ENCODE peak calls at places on chromosomes 3 and 15, in seven cellular contexts. H, W, P, L, O, J and K are unnamed samples.

GRCh38 chr3:72496055-72496690 is 352.1 kb downstream of the SHQ1 start:
- DNase-seq in H (no peak), W (no peak), P (no peak), L (no peak), O (no peak), J (no peak), K (no peak)

GRCh38 chr15:25710184-25710583 is 152.9 kb downstream of the ATP10A start:
- DNase-seq in H (peak; percentile 83), W (no peak), P (peak; percentile 30), L (peak; percentile 63), O (peak; percentile 34), J (peak; percentile 42), K (no peak)

GRCh38 chr3:149609595-149609994 is 48.2 kb downstream of the WWTR1 start:
- DNase-seq in H (no peak), W (peak; percentile 48), P (no peak), L (no peak), O (no peak), J (no peak), K (no peak)

GRCh38 chr3:29537889-29538609 is 257.2 kb downstream of the RBMS3 start:
- DNase-seq in H (no peak), W (no peak), P (no peak), L (no peak), O (no peak), J (no peak), K (no peak)

GRCh38 chr3:79005084-79005483 is 762.7 kb downstream of the ROBO1 start:
- DNase-seq in H (no peak), W (no peak), P (no peak), L (no peak), O (no peak), J (peak; percentile 2), K (no peak)

GRCh38 chr3:15989419-15989818 is 185.1 kb upstream of the GALNT15 start:
- DNase-seq in H (no peak), W (peak; percentile 18), P (no peak), L (no peak), O (no peak), J (no peak), K (peak; percentile 64)

GRCh38 chr3:81173514-81173913 is 587.9 kb downstream of the GBE1 start:
- DNase-seq in H (peak; percentile 25), W (no peak), P (no peak), L (peak; percentile 65), O (no peak), J (peak; percentile 23), K (no peak)

GRCh38 chr3:135456182-135456790 is 509.2 kb upstream of the PPP2R3A start:
- DNase-seq in H (peak; percentile 85), W (no peak), P (peak; percentile 53), L (peak; percentile 85), O (peak; percentile 47), J (no peak), K (no peak)

GRCh38 chr3:179750720-179751328 is 98.0 kb downstream of the USP13 start:
- DNase-seq in H (no peak), W (peak; percentile 45), P (no peak), L (peak; percentile 35), O (no peak), J (no peak), K (peak; percentile 28)

GRCh38 chr3:99846472-99846871 is 28.8 kb downstream of the CMSS1 start:
- DNase-seq in H (no peak), W (peak; percentile 91), P (no peak), L (peak; percentile 78), O (no peak), J (no peak), K (peak; percentile 47)

GRCh38 chr15:39411102-39411989 is 169.5 kb upstream of the THBS1 start:
- DNase-seq in H (no peak), W (no peak), P (no peak), L (no peak), O (no peak), J (no peak), K (no peak)

GRCh38 chr3:150094150-150094932 is 123.6 kb upstream of the PFN2 start:
- DNase-seq in H (no peak), W (peak; percentile 43), P (no peak), L (peak; percentile 47), O (no peak), J (peak; percentile 85), K (peak; percentile 71)

GRCh38 chr3:172150896-172151295 is 111.5 kb downstream of the FNDC3B start:
- DNase-seq in H (no peak), W (no peak), P (no peak), L (no peak), O (no peak), J (no peak), K (no peak)

GRCh38 chr3:70933105-70933810 is 620.8 kb upstream of the MDFIC2 start:
- DNase-seq in H (no peak), W (no peak), P (no peak), L (no peak), O (no peak), J (no peak), K (no peak)

GRCh38 chr3:146505496-146505895 is 36.1 kb upstream of the PLSCR2 start:
- DNase-seq in H (no peak), W (peak; percentile 51), P (no peak), L (no peak), O (no peak), J (no peak), K (no peak)

GRCh38 chr3:87260270-87260669 is 16.1 kb downstream of the POU1F1 start:
- DNase-seq in H (no peak), W (peak; percentile 64), P (peak; percentile 49), L (peak; percentile 63), O (no peak), J (peak; percentile 30), K (peak; percentile 51)

GRCh38 chr3:63096248-63097058 is 181.7 kb upstream of the SYNPR start:
- DNase-seq in H (peak; percentile 55), W (no peak), P (no peak), L (peak; percentile 24), O (no peak), J (no peak), K (no peak)

GRCh38 chr15:77607111-77607893 is 25.4 kb downstream of the LINGO1 start:
- DNase-seq in H (no peak), W (peak; percentile 64), P (no peak), L (peak; percentile 74), O (no peak), J (no peak), K (peak; percentile 39)

GRCh38 chr15:89341316-89342005 is 6.8 kb upstream of the POLG start:
- DNase-seq in H (no peak), W (no peak), P (no peak), L (no peak), O (no peak), J (no peak), K (no peak)

GRCh38 chr15:43067717-43068461 is 37.9 kb downstream of the UBR1 start:
- DNase-seq in H (no peak), W (peak; percentile 86), P (no peak), L (peak; percentile 15), O (no peak), J (no peak), K (peak; percentile 52)

GRCh38 chr3:71172951-71173350 is 410.6 kb downstream of the FOXP1 start:
- DNase-seq in H (no peak), W (peak; percentile 75), P (no peak), L (no peak), O (no peak), J (peak; percentile 48), K (peak; percentile 90)

GRCh38 chr3:49244589-49245205 is 32.3 kb downstream of the C3orf62 start:
- DNase-seq in H (peak; percentile 37), W (no peak), P (no peak), L (peak; percentile 84), O (no peak), J (peak; percentile 45), K (peak; percentile 10)

GRCh38 chr3:136994772-136995516 is 37.2 kb downstream of the IL20RB start:
- DNase-seq in H (no peak), W (no peak), P (no peak), L (no peak), O (no peak), J (no peak), K (peak; percentile 51)

DNA sequence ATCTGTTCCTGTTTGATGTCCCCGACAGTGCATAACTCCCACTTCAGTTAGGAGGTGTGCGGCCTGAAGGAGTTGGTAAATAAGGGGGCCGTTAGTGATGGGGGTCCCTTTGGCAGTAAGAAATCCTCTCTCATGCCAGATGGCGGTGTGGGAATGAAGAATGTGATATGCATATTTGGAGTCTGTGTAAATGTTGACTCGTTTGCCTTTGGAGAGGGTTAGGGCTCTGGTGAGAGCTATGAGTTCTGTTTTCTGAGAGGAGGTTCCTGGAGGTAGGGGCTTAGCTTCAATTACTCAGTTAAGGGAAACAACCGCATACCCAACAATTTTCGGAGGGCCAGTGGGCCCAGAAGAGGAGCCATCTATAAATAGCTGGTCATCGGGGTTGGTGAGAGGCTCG is 38.7 kb upstream of the RNF7 start:
- DNase-seq in H (no peak), W (no peak), P (no peak), L (no peak), O (no peak), J (no peak), K (peak; percentile 30)
- H4K8ac ChIP-seq in H (no peak overlapping the region), W (no peak overlapping the region), P (no peak overlapping the region), L (no peak overlapping the region), O (no peak overlapping the region), J (no peak overlapping the region), K (no peak overlapping the region)

DNA sequence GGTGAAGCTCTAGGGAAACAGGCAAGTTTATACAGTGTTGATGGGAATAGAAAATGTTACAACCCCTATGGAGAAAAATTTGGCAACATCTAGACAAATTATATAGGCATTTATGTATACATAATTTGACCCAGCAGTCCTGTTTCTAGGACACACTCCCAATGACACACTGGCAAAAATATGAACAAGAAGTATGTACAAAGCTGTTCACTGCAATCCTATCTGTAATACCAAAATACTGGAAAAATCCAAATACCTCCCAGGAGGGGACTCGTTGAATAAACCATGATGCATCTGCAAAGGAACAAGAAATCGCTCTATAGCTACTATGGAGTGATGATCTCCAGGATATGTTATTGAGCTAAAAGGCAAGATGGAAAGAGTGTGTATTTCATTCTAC is 8.5 kb downstream of the BFSP2 start:
- DNase-seq in H (no peak), W (no peak), P (no peak), L (no peak), O (no peak), J (peak; percentile 63), K (peak; percentile 58)
- H4K8ac ChIP-seq in H (no peak overlapping the region), W (no peak overlapping the region), P (no peak overlapping the region), L (no peak overlapping the region), O (no peak overlapping the region), J (no peak overlapping the region), K (peak overlapping the region; percentile 18)

GRCh38 chr15:57580866-57581265 is 10.8 kb upstream of the MYZAP start:
- DNase-seq in H (no peak), W (no peak), P (no peak), L (no peak), O (no peak), J (no peak), K (no peak)

GRCh38 chr15:57580428-57580827 is 11.3 kb upstream of the MYZAP start:
- DNase-seq in H (no peak), W (no peak), P (no peak), L (no peak), O (no peak), J (no peak), K (no peak)

GRCh38 chr15:57582080-57582479 is 9.6 kb upstream of the MYZAP start:
- DNase-seq in H (no peak), W (no peak), P (no peak), L (no peak), O (no peak), J (no peak), K (no peak)

GRCh38 chr15:57583282-57583681 is 8.4 kb upstream of the MYZAP start:
- DNase-seq in H (no peak), W (no peak), P (no peak), L (no peak), O (no peak), J (no peak), K (no peak)

GRCh38 chr15:57578288-57578900 is 13.3 kb upstream of the MYZAP start:
- DNase-seq in H (no peak), W (no peak), P (no peak), L (no peak), O (no peak), J (no peak), K (no peak)
- H4K8ac ChIP-seq in H (no peak overlapping the region), W (no peak overlapping the region), P (no peak overlapping the region), L (no peak overlapping the region), O (no peak overlapping the region), J (no peak overlapping the region), K (no peak overlapping the region)

GRCh38 chr15:80752204-80752603 is 27.0 kb upstream of the CEMIP start:
- DNase-seq in H (no peak), W (no peak), P (no peak), L (no peak), O (no peak), J (no peak), K (no peak)
- H4K8ac ChIP-seq in H (no peak overlapping the region), W (no peak overlapping the region), P (no peak overlapping the region), L (no peak overlapping the region), O (no peak overlapping the region), J (no peak overlapping the region), K (no peak overlapping the region)